ENCODE peak calls at places on chromosomes 1 and 21, in four cellular contexts. G is activated gamma-delta T cell treated with anti-CD3 and anti-CD28 coated beads, Interleukin-2, amount 50 U/mL, for 16 hours; T is heart left ventricle; S is NAMALWA. F is an unnamed sample.

GRCh38 chr1:201222125-201222524 is 31.5 kb downstream of the IGFN1 start:
- DNase-seq in S (no peak), G (no peak), T (no peak), F (no peak)

GRCh38 chr21:45846373-45847160 is 135.0 kb upstream of the COL6A1 start:
- DNase-seq in T (no peak), G (no peak), S (no peak), F (no peak)

GRCh38 chr1:232629250-232630046 is 485 bp downstream of the SIPA1L2 start:
- DNase-seq in S (no peak), G (no peak), T (peak; percentile 77), F (no peak)

GRCh38 chr21:15058718-15059316 is 6.0 kb downstream of the NRIP1 start:
- DNase-seq in T (no peak), S (no peak), G (no peak), F (peak; percentile 67)

GRCh38 chr1:171817511-171818265 is 23.6 kb upstream of the DNM3 start:
- DNase-seq in T (no peak), G (peak; percentile 4), S (no peak), F (peak; percentile 85)

GRCh38 chr1:119112791-119113190 is 27.7 kb downstream of the WARS2 start:
- DNase-seq in T (no peak), S (no peak), G (no peak), F (no peak)

GRCh38 chr1:179121159-179121938 is 39.5 kb downstream of the TOR3A start:
- DNase-seq in S (peak; percentile 84), G (no peak), T (no peak), F (peak; percentile 70)

GRCh38 chr1:7265771-7266371 is 480.6 kb downstream of the CAMTA1 start:
- DNase-seq in S (no peak), T (no peak), G (no peak), F (no peak)

GRCh38 chr1:154855186-154855585 is 14.9 kb downstream of the KCNN3 start:
- DNase-seq in T (no peak), S (no peak), G (no peak), F (no peak)

GRCh38 chr1:182616130-182617074 is 12.2 kb upstream of the RGS16 start:
- DNase-seq in T (peak; percentile 83), G (peak; percentile 84), S (peak; percentile 93), F (peak; percentile 73)

GRCh38 chr21:29501451-29501850 is 202.7 kb downstream of the BACH1 start:
- DNase-seq in G (no peak), T (no peak), S (no peak), F (no peak)

GRCh38 chr1:24189528-24189927 is 2.4 kb upstream of the IFNLR1 start:
- DNase-seq in G (no peak), T (no peak), S (peak; percentile 90), F (no peak)

GRCh38 chr1:208108646-208109330 is 135.4 kb downstream of the PLXNA2 start:
- DNase-seq in T (no peak), G (no peak), S (no peak), F (no peak)

GRCh38 chr1:67754526-67754920 is 69.5 kb downstream of the GADD45A start:
- DNase-seq in S (no peak), T (no peak), G (no peak), F (no peak)

GRCh38 chr1:23044035-23044434 is 24.8 kb downstream of the KDM1A start:
- DNase-seq in G (no peak), T (no peak), S (no peak), F (no peak)

GRCh38 chr1:78009836-78010235 is 5.1 kb downstream of the DNAJB4 start:
- DNase-seq in S (no peak), T (no peak), G (no peak), F (no peak)

GRCh38 chr1:206960676-206961386 is 9.4 kb downstream of the FCAMR start:
- DNase-seq in G (no peak), S (no peak), T (no peak), F (no peak)

GRCh38 chr21:42423685-42424084 is 20.0 kb downstream of the UBASH3A start:
- DNase-seq in G (no peak), S (no peak), T (no peak), F (no peak)

GRCh38 chr1:180151508-180151907 is 3.2 kb upstream of the QSOX1 start:
- DNase-seq in T (no peak), G (no peak), S (no peak), F (no peak)

GRCh38 chr21:45482899-45483821 is 59.1 kb downstream of the SLC19A1 start:
- DNase-seq in T (peak; percentile 67), G (no peak), S (no peak), F (no peak)

GRCh38 chr1:64861611-64862010 is 104.7 kb downstream of the JAK1 start:
- DNase-seq in S (no peak), T (no peak), G (no peak), F (no peak)

GRCh38 chr1:201369209-201369608 is 8.3 kb downstream of the TNNT2 start:
- DNase-seq in T (no peak), G (no peak), S (no peak), F (no peak)

GRCh38 chr21:46211376-46211775 is 17.2 kb downstream of the LSS start:
- DNase-seq in T (no peak), G (no peak), S (no peak), F (no peak)

GRCh38 chr1:182588460-182589396 is at the start of gene RNASEL:
- DNase-seq in S (peak; percentile 88), T (peak; percentile 82), G (no peak), F (peak; percentile 88)

GRCh38 chr1:56881417-56881816 is 26.8 kb downstream of the C8A start:
- DNase-seq in S (no peak), T (no peak), G (no peak), F (no peak)

GRCh38 chr1:153465728-153466625 is 5.5 kb upstream of the S100A7 start:
- DNase-seq in G (peak; percentile 50), S (peak; percentile 80), T (peak; percentile 77), F (peak; percentile 75)

GRCh38 chr1:151612506-151613274 is 840 bp downstream of the SNX27 start:
- DNase-seq in T (peak; percentile 70), S (peak; percentile 63), G (peak; percentile 10), F (peak; percentile 51)

GRCh38 chr1:115428676-115429075 is 90.6 kb upstream of the NGF start:
- DNase-seq in G (no peak), T (no peak), S (no peak), F (no peak)

GRCh38 chr1:82628887-82629286 is 828.2 kb downstream of the ADGRL2 start:
- DNase-seq in G (no peak), T (no peak), S (peak; percentile 3), F (no peak)

GRCh38 chr1:58789322-58789856 is 5.5 kb upstream of the JUN start:
- DNase-seq in T (no peak), G (no peak), S (no peak), F (no peak)

F was measured in OCI-M1.